ENCODE peak calls at places on chromosomes 6 and 20, in ten cellular contexts. Z is NT2/D1; C is A549; H is right cardiac atrium; V is effector memory CD4-positive, alpha-beta T cell; N is lower lobe of right lung; E is Peyer's patch; L is heart right ventricle; S is psoas muscle; K is cardiac muscle cell. P is an unnamed sample. For H3K4me1, the result is how much of the 10 kb centered on the place peaks cover.

GRCh38 chr6:6711832-6712231 is 123.3 kb downstream of the LY86 start:
- DNase-seq in Z (no peak), C (no peak), H (no peak), V (no peak), N (peak), E (peak), L (no peak), S (no peak), K (no peak), P (no peak)

GRCh38 chr20:33830371-33830770 is 19.2 kb downstream of the CHMP4B start:
- DNase-seq in Z (no peak), C (no peak), H (no peak), V (no peak), N (no peak), E (no peak), L (no peak), S (no peak), K (peak), P (no peak)

GRCh38 chr6:112743343-112743742 is 396.2 kb downstream of the RFPL4B start:
- DNase-seq in Z (peak), C (no peak), H (no peak), V (no peak), N (no peak), E (no peak), L (no peak), S (no peak), K (no peak), P (no peak)

GRCh38 chr20:17896771-17897369 is 71.7 kb downstream of the SNX5 start:
- DNase-seq in Z (no peak), C (no peak), H (no peak), V (no peak), N (no peak), E (peak), L (no peak), S (no peak), K (no peak), P (no peak)

GRCh38 chr6:122710908-122711307 is 68.6 kb upstream of the FABP7 start:
- DNase-seq in Z (no peak), C (no peak), H (no peak), V (no peak), N (no peak), E (no peak), L (no peak), S (no peak), K (no peak), P (no peak)

GRCh38 chr20:38125157-38126056 is 39.7 kb downstream of the TGM2 start:
- DNase-seq in Z (no peak), C (no peak), H (peak), V (no peak), N (peak), E (peak), L (peak), S (no peak), K (peak), P (peak)

GRCh38 chr20:610130-611046 is at the start of gene TCF15:
- DNase-seq in Z (peak), C (no peak), H (peak), V (no peak), N (peak), E (no peak), L (peak), S (peak), K (peak), P (no peak)

GRCh38 chr6:17410281-17410680 is 16.9 kb downstream of the CAP2 start:
- DNase-seq in Z (no peak), C (no peak), H (no peak), V (no peak), N (no peak), E (no peak), L (no peak), S (no peak), K (no peak), P (no peak)

GRCh38 chr20:8693709-8694108 is 375.2 kb upstream of the PLCB4 start:
- DNase-seq in Z (no peak), C (no peak), H (no peak), V (no peak), N (no peak), E (no peak), L (no peak), S (no peak), K (peak), P (no peak)

GRCh38 chr20:39607124-39607523 is 645.0 kb downstream of the DHX35 start:
- DNase-seq in Z (no peak), C (no peak), H (no peak), V (no peak), N (no peak), E (no peak), L (no peak), S (no peak), K (no peak), P (no peak)

GRCh38 chr20:833121-833449 is 430 bp upstream of the FAM110A start:
- DNase-seq in Z (no peak), C (no peak), H (no peak), V (no peak), N (no peak), E (no peak), L (no peak), S (no peak), K (no peak), P (no peak)

GRCh38 chr6:32566957-32567356 is 22.7 kb downstream of the HLA-DRB1 start:
- DNase-seq in Z (no peak), C (no peak), H (no peak), V (no peak), N (no peak), E (no peak), L (no peak), S (no peak), K (no peak), P (no peak)

GRCh38 chr20:62480318-62480717 is 4.5 kb upstream of the GATA5 start:
- DNase-seq in Z (no peak), C (no peak), H (no peak), V (no peak), N (no peak), E (no peak), L (no peak), S (no peak), K (peak), P (no peak)

GRCh38 chr20:4067600-4068261 is 52.4 kb upstream of the RNF24 start:
- DNase-seq in Z (no peak), C (no peak), H (no peak), V (no peak), N (no peak), E (no peak), L (no peak), S (no peak), K (peak), P (no peak)

GRCh38 chr6:132812255-132812732 is 2.1 kb upstream of the RPS12 start:
- DNase-seq in Z (no peak), C (no peak), H (no peak), V (no peak), N (no peak), E (no peak), L (no peak), S (no peak), K (peak), P (no peak)

GRCh38 chr20:889110-889509 is 27.0 kb downstream of the ANGPT4 start:
- DNase-seq in Z (no peak), C (no peak), H (no peak), V (no peak), N (no peak), E (no peak), L (no peak), S (no peak), K (no peak), P (no peak)

GRCh38 chr20:34022154-34022842 is 28.6 kb downstream of the RALY start:
- DNase-seq in Z (no peak), C (peak), H (no peak), V (no peak), N (no peak), E (no peak), L (no peak), S (no peak), K (peak), P (no peak)

GRCh38 chr6:7726416-7727149 is 684 bp downstream of the BMP6 start:
- DNase-seq in Z (no peak), C (peak), H (no peak), V (no peak), N (no peak), E (no peak), L (no peak), S (peak), K (peak), P (peak)

GRCh38 chr6:3228791-3229565 is 1.5 kb upstream of the TUBB2B start:
- DNase-seq in Z (no peak), C (no peak), H (no peak), V (no peak), N (no peak), E (no peak), L (no peak), S (no peak), K (no peak), P (no peak)

GRCh38 chr6:22829070-22829469 is 259.7 kb downstream of the HDGFL1 start:
- DNase-seq in Z (no peak), C (no peak), H (no peak), V (no peak), N (no peak), E (no peak), L (no peak), S (no peak), K (no peak), P (no peak)

GRCh38 chr20:57526067-57526884 is 1.3 kb upstream of the CTCFL start:
- DNase-seq in Z (peak), C (no peak), H (no peak), V (no peak), N (no peak), E (no peak), L (no peak), S (no peak), K (no peak), P (no peak)

GRCh38 chr20:20353574-20353973 is 14.3 kb upstream of the INSM1 start:
- DNase-seq in Z (no peak), C (no peak), H (no peak), V (no peak), N (no peak), E (no peak), L (no peak), S (no peak), K (no peak), P (no peak)

DNA sequence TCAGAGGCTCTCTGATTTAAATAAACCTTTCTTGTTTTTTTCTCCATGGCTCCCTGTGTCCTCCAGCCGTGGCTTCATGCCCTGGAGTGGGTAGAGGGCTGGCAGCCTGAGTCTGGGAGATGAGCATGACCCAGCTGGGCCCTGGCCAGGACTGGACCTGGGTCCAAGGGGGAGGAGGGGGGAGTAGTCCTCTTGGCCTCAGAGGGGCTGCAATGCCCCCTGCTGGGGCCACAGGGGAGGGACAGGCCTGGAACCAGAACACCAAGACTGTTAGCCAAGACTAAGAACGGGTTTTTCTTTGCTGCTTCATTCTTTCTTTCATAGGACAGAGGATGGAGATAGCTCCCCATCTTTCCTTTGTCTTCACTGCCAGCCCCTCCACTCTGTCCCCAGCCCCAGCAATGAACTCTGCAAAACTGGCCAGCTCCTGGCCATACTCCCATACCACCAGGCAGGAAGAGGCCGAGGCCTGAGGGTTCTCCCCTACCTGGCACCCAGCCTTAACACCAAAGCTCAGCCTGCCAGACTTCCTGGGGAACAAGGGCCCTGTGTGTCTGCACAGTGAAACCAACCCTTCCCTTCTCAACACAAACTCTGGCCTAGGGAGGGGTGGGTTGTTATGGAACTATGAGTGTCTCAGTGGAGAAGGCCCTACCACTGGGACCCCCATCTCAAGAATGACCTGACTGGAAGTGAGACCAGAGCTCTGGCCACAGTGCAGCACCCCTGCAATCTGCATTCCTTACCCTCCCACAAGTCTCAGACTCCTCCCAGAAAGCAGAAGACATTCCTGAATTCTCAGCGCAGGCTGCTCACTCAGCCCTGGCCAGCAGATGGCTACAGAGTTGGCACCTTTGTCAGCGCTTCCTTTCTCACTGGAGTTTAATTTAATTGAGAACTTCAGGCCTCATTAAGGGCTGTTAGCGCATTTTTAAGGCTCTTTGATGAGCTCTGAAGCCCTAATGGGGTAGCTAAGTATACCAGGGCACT is 11.0 kb downstream of the SLC29A1 start:
- DNase-seq in Z (peak), C (no peak), H (peak), V (no peak), N (peak), E (peak), L (peak), S (peak), K (peak), P (no peak)
- H3K4me1 ChIP-seq in Z (under half), C (under half), H (under half), V (under half), N (under half), E (under half), L (half or more), S (half or more), K (under half), P (under half)

GRCh38 chr20:49367113-49367512 is 89.3 kb upstream of the ZNFX1 start:
- DNase-seq in Z (no peak), C (no peak), H (no peak), V (no peak), N (no peak), E (no peak), L (no peak), S (no peak), K (no peak), P (no peak)

GRCh38 chr20:49366687-49367086 is 88.8 kb upstream of the ZNFX1 start:
- DNase-seq in Z (no peak), C (no peak), H (no peak), V (no peak), N (no peak), E (no peak), L (no peak), S (no peak), K (no peak), P (no peak)

GRCh38 chr20:49372095-49372734 is 94.4 kb upstream of the ZNFX1 start:
- DNase-seq in Z (no peak), C (no peak), H (no peak), V (no peak), N (no peak), E (no peak), L (no peak), S (peak), K (no peak), P (no peak)

GRCh38 chr20:49368596-49368995 is 90.7 kb upstream of the ZNFX1 start:
- DNase-seq in Z (no peak), C (no peak), H (no peak), V (no peak), N (no peak), E (no peak), L (no peak), S (no peak), K (no peak), P (no peak)
- H3K4me1 ChIP-seq in Z (under half), C (under half), H (under half), V (under half), N (under half), E (under half), L (under half), S (under half), K (under half), P (under half)

DNA sequence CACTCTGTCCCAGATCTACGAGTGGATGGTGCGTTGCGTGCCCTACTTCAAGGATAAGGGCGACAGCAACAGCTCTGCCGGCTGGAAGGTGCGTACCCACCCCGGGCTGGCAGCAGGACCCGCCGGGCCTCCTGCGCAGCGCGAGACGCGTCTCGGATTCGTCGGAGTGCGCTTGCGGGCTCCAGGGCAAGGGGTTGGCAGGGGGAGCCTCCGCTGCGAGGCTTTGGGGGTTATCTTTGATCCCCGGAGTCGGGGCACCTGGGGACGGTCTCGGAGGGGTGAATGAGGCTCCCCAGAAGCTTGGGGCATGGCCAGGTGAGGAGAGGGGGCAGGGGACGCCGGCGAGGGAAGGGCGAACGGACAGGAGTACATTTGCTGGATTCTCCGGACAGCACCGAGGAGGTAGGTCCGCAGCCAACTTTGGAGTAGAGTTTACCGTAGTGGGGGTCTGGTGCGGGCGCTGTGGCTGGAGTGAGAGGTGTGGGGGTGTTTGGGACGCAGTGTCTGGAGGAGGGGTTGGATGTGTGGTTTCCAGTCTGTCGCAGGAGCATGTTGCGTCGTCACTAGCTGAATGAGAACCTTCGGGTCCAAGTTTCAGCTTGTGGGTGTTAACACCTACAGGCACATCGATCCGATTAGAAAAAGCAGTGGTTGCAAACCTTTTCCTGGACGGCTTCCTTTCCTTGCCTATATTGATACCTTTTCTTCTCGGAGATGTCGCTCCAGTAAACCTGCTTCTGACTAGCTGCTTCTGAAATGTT is 1.2 kb downstream of the FOXO3 start:
- DNase-seq in Z (no peak), C (no peak), H (peak), V (no peak), N (peak), E (peak), L (peak), S (peak), K (no peak), P (peak)
- H3K4me1 ChIP-seq in Z (under half), C (under half), H (under half), V (under half), N (under half), E (under half), L (half or more), S (under half), K (under half), P (under half)

GRCh38 chr6:47483853-47484546 is 6.4 kb downstream of the CD2AP start:
- DNase-seq in Z (no peak), C (no peak), H (no peak), V (no peak), N (no peak), E (no peak), L (no peak), S (no peak), K (no peak), P (no peak)

GRCh38 chr6:47485083-47485482 is 7.5 kb downstream of the CD2AP start:
- DNase-seq in Z (no peak), C (no peak), H (no peak), V (no peak), N (no peak), E (no peak), L (no peak), S (no peak), K (no peak), P (no peak)

GRCh38 chr6:47483516-47483852 is 5.9 kb downstream of the CD2AP start:
- DNase-seq in Z (no peak), C (no peak), H (no peak), V (no peak), N (no peak), E (no peak), L (no peak), S (no peak), K (no peak), P (no peak)

GRCh38 chr6:47485491-47486135 is 8.0 kb downstream of the CD2AP start:
- DNase-seq in Z (no peak), C (no peak), H (no peak), V (no peak), N (no peak), E (no peak), L (no peak), S (no peak), K (no peak), P (no peak)

GRCh38 chr6:47484616-47485015 is 7.0 kb downstream of the CD2AP start:
- DNase-seq in Z (no peak), C (no peak), H (no peak), V (no peak), N (no peak), E (no peak), L (no peak), S (no peak), K (peak), P (no peak)
- H3K4me1 ChIP-seq in Z (under half), C (half or more), H (under half), V (under half), N (under half), E (under half), L (under half), S (under half), K (under half), P (under half)

DNA sequence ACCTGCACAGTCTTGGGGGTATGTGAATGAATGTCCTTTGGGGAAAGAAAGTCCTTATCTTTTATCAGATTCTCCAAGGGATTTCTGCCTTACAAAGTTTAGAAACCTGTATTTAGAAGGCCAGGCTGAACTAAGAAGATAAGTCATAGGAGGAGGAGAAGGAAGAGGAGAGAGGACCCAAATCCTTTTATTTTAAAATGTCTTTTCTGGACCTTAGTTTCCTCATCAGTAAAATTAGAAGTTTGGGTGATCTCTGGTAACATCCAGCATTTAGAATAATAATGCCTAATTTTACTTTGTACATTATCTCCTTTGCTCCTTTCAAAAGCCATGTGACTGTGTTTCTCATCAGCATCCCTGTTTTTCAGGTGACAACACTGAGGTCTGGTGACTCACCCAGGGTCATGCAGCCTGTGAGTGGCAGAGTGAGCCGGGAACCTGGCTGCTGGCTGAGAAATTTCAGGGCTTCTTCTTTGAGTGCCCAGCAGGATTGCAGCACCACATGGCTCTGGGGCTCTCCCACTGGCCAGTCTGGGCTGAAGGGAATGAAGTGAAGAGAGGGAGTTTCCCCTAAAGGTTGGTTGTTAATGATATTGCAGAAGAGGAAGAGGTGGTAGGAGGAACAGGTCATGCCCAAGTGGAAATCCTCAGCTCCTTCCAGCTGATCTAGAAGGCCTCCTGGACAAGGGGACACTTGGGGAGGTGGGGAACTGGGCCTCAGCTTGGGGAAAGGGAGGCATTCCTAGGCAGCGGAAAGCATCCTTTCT is 34.0 kb downstream of the VEGFA start:
- DNase-seq in Z (no peak), C (no peak), H (no peak), V (no peak), N (no peak), E (peak), L (no peak), S (no peak), K (peak), P (no peak)
- H3K4me1 ChIP-seq in Z (under half), C (half or more), H (under half), V (under half), N (half or more), E (half or more), L (under half), S (under half), K (under half), P (under half)

GRCh38 chr6:111230351-111231077 is 143.2 kb downstream of the SLC16A10 start:
- DNase-seq in Z (no peak), C (no peak), H (no peak), V (no peak), N (no peak), E (no peak), L (no peak), S (no peak), K (peak), P (no peak)
- H3K4me1 ChIP-seq in Z (under half), C (under half), H (under half), V (under half), N (under half), E (under half), L (under half), S (under half), K (under half), P (under half)